ENCODE peak calls at places on chromosomes 6 and 20, in five cellular contexts. One of them, this sample, is unnamed.

GRCh38 chr20:45053441-45054351 is 47.2 kb downstream of the KCNS1 start:
- DNase-seq in LNCaP clone FGC: no peak
- DNase-seq in AG08395: no peak
- DNase-seq in suprapubic skin: no peak
- DNase-seq in testis: no peak
- DNase-seq in this sample: no peak

GRCh38 chr20:58623579-58624473 is 27.3 kb upstream of the STX16 start:
- DNase-seq in LNCaP clone FGC: no peak
- DNase-seq in AG08395: peak; percentile 97
- DNase-seq in suprapubic skin: no peak
- DNase-seq in testis: no peak
- DNase-seq in this sample: no peak

GRCh38 chr20:38723982-38724602 is at the start of gene SLC32A1:
- DNase-seq in LNCaP clone FGC: no peak
- DNase-seq in AG08395: no peak
- DNase-seq in suprapubic skin: no peak
- DNase-seq in testis: no peak
- DNase-seq in this sample: no peak

GRCh38 chr20:24654425-24654824 is 185.0 kb downstream of the SYNDIG1 start:
- DNase-seq in LNCaP clone FGC: no peak
- DNase-seq in AG08395: no peak
- DNase-seq in suprapubic skin: no peak
- DNase-seq in testis: no peak
- DNase-seq in this sample: no peak

GRCh38 chr6:9405369-9405768 is 970.0 kb upstream of the SLC35B3 start:
- DNase-seq in LNCaP clone FGC: no peak
- DNase-seq in AG08395: peak; percentile 63
- DNase-seq in suprapubic skin: no peak
- DNase-seq in testis: no peak
- DNase-seq in this sample: no peak

GRCh38 chr20:63496404-63497120 is 2.3 kb downstream of the EEF1A2 start:
- DNase-seq in LNCaP clone FGC: no peak
- DNase-seq in AG08395: peak; percentile 28
- DNase-seq in suprapubic skin: peak; percentile 65
- DNase-seq in testis: no peak
- DNase-seq in this sample: no peak

GRCh38 chr20:8997720-8998119 is 71.2 kb upstream of the PLCB4 start:
- DNase-seq in LNCaP clone FGC: no peak
- DNase-seq in AG08395: no peak
- DNase-seq in suprapubic skin: no peak
- DNase-seq in testis: no peak
- DNase-seq in this sample: no peak

GRCh38 chr6:155085582-155086253 is 90.6 kb downstream of the TIAM2 start:
- DNase-seq in LNCaP clone FGC: no peak
- DNase-seq in AG08395: no peak
- DNase-seq in suprapubic skin: no peak
- DNase-seq in testis: peak; percentile 27
- DNase-seq in this sample: no peak

GRCh38 chr6:101296184-101296583 is 97.3 kb upstream of the GRIK2 start:
- DNase-seq in LNCaP clone FGC: peak; percentile 39
- DNase-seq in AG08395: peak; percentile 61
- DNase-seq in suprapubic skin: peak; percentile 55
- DNase-seq in testis: no peak
- DNase-seq in this sample: no peak

GRCh38 chr20:4959582-4959981 is 41.7 kb downstream of the SLC23A2 start:
- DNase-seq in LNCaP clone FGC: no peak
- DNase-seq in AG08395: no peak
- DNase-seq in suprapubic skin: no peak
- DNase-seq in testis: no peak
- DNase-seq in this sample: no peak

GRCh38 chr20:8152847-8153246 is 20.8 kb downstream of the PLCB1 start:
- DNase-seq in LNCaP clone FGC: no peak
- DNase-seq in AG08395: no peak
- DNase-seq in suprapubic skin: no peak
- DNase-seq in testis: no peak
- DNase-seq in this sample: no peak

GRCh38 chr6:41920921-41921711 is at the start of the genes BYSL and MED20:
- DNase-seq in LNCaP clone FGC: peak; percentile 74
- DNase-seq in AG08395: peak; percentile 94
- DNase-seq in suprapubic skin: peak; percentile 94
- DNase-seq in testis: peak; percentile 97
- DNase-seq in this sample: peak; percentile 96

GRCh38 chr6:109071125-109071917 is 23.3 kb downstream of the SESN1 start:
- DNase-seq in LNCaP clone FGC: no peak
- DNase-seq in AG08395: no peak
- DNase-seq in suprapubic skin: no peak
- DNase-seq in testis: no peak
- DNase-seq in this sample: no peak

GRCh38 chr6:134199848-134200606 is 117.9 kb downstream of the SGK1 start:
- DNase-seq in LNCaP clone FGC: peak; percentile 19
- DNase-seq in AG08395: no peak
- DNase-seq in suprapubic skin: no peak
- DNase-seq in testis: no peak
- DNase-seq in this sample: no peak

GRCh38 chr20:4109587-4109986 is 94.2 kb upstream of the RNF24 start:
- DNase-seq in LNCaP clone FGC: no peak
- DNase-seq in AG08395: no peak
- DNase-seq in suprapubic skin: no peak
- DNase-seq in testis: no peak
- DNase-seq in this sample: peak; percentile 68

GRCh38 chr6:12249516-12250394 is 40.4 kb upstream of the EDN1 start:
- DNase-seq in LNCaP clone FGC: peak; percentile 42
- DNase-seq in AG08395: no peak
- DNase-seq in suprapubic skin: no peak
- DNase-seq in testis: no peak
- DNase-seq in this sample: no peak

GRCh38 chr6:166361080-166361429 is 18.7 kb upstream of the SFT2D1 start:
- DNase-seq in LNCaP clone FGC: no peak
- DNase-seq in AG08395: no peak
- DNase-seq in suprapubic skin: no peak
- DNase-seq in testis: peak; percentile 63
- DNase-seq in this sample: no peak

GRCh38 chr20:10079964-10080363 is 45.2 kb downstream of the ANKEF1 start:
- DNase-seq in LNCaP clone FGC: no peak
- DNase-seq in AG08395: peak; percentile 87
- DNase-seq in suprapubic skin: no peak
- DNase-seq in testis: no peak
- DNase-seq in this sample: no peak

GRCh38 chr6:111484655-111484974 is 1.6 kb upstream of the REV3L start:
- DNase-seq in LNCaP clone FGC: no peak
- DNase-seq in AG08395: no peak
- DNase-seq in suprapubic skin: no peak
- DNase-seq in testis: no peak
- DNase-seq in this sample: no peak

GRCh38 chr20:49614338-49615050 is 46.6 kb upstream of the PTGIS start:
- DNase-seq in LNCaP clone FGC: no peak
- DNase-seq in AG08395: no peak
- DNase-seq in suprapubic skin: no peak
- DNase-seq in testis: no peak
- DNase-seq in this sample: no peak

GRCh38 chr6:13863699-13864155 is 49.4 kb upstream of the MCUR1 start:
- DNase-seq in LNCaP clone FGC: no peak
- DNase-seq in AG08395: no peak
- DNase-seq in suprapubic skin: no peak
- DNase-seq in testis: no peak
- DNase-seq in this sample: no peak

GRCh38 chr6:6592836-6593235 is 4.3 kb downstream of the LY86 start:
- DNase-seq in LNCaP clone FGC: no peak
- DNase-seq in AG08395: no peak
- DNase-seq in suprapubic skin: no peak
- DNase-seq in testis: no peak
- DNase-seq in this sample: no peak

GRCh38 chr6:5996701-5997419 is 9.9 kb downstream of the NRN1 start:
- DNase-seq in LNCaP clone FGC: no peak
- DNase-seq in AG08395: peak; percentile 73
- DNase-seq in suprapubic skin: peak; percentile 69
- DNase-seq in testis: no peak
- DNase-seq in this sample: no peak

GRCh38 chr6:130675072-130675471 is 152.1 kb upstream of the SMLR1 start:
- DNase-seq in LNCaP clone FGC: no peak
- DNase-seq in AG08395: no peak
- DNase-seq in suprapubic skin: no peak
- DNase-seq in testis: no peak
- DNase-seq in this sample: no peak

GRCh38 chr20:47430862-47431588 is 70.7 kb upstream of the NCOA3 start:
- DNase-seq in LNCaP clone FGC: no peak
- DNase-seq in AG08395: no peak
- DNase-seq in suprapubic skin: no peak
- DNase-seq in testis: no peak
- DNase-seq in this sample: no peak

GRCh38 chr6:34298941-34299340 is 50.1 kb upstream of the SMIM29 start:
- DNase-seq in LNCaP clone FGC: no peak
- DNase-seq in AG08395: no peak
- DNase-seq in suprapubic skin: no peak
- DNase-seq in testis: no peak
- DNase-seq in this sample: no peak